ENCODE peak calls at places on chromosomes 5 and 9, in nine cellular contexts. C is GM06990, W is SK-N-SH, J is kidney epithelial cell, S is mesothelial cell of epicardium, R is right atrium auricular region, E is bronchial epithelial cell, A is psoas muscle, F is hepatocyte. I is an unnamed sample.
A peak's percentile ranks its signal among the peaks of the same experiment; 100 is the strongest.

GRCh38 chr5:109038209-109038840 is 290.6 kb downstream of the FER start:
- DNase-seq in S (no peak), A (no peak), F (no peak), R (no peak), J (no peak), E (peak; percentile 75), C (no peak), W (no peak), I (peak; percentile 46)

GRCh38 chr5:163565931-163566608 is 60.7 kb downstream of the MAT2B start:
- DNase-seq in S (peak; percentile 40), A (no peak), E (peak; percentile 20), C (peak; percentile 11), F (peak; percentile 40), J (no peak), R (no peak), W (no peak), I (peak; percentile 30)

GRCh38 chr5:128778474-128778873 is 186.8 kb upstream of the SLC27A6 start:
- DNase-seq in C (no peak), A (no peak), W (no peak), S (no peak), J (no peak), R (no peak), E (no peak), F (no peak), I (no peak)

GRCh38 chr5:134143431-134143830 is 28.9 kb downstream of the TCF7 start:
- DNase-seq in E (no peak), S (peak; percentile 26), J (no peak), A (no peak), W (no peak), C (no peak), R (peak; percentile 43), F (peak; percentile 2), I (no peak)

GRCh38 chr5:79774171-79774854 is 84.7 kb downstream of the CMYA5 start:
- DNase-seq in E (peak; percentile 18), W (peak; percentile 38), R (no peak), J (no peak), C (no peak), A (no peak), S (no peak), F (peak; percentile 59), I (peak; percentile 48)

GRCh38 chr5:10863763-10864383 is 102.8 kb upstream of the DAP start:
- DNase-seq in C (peak; percentile 10), J (no peak), R (no peak), F (peak; percentile 48), A (no peak), S (peak; percentile 66), W (peak; percentile 76), E (peak; percentile 28), I (peak; percentile 68)

GRCh38 chr5:10452768-10453331 is 11.2 kb downstream of the ROPN1L start:
- DNase-seq in R (no peak), W (peak; percentile 78), A (no peak), E (peak; percentile 82), J (peak; percentile 58), F (peak; percentile 77), S (no peak), C (peak; percentile 41), I (peak; percentile 77)

GRCh38 chr5:73417307-73418035 is 31.1 kb downstream of the FOXD1 start:
- DNase-seq in W (no peak), E (no peak), S (no peak), J (no peak), R (no peak), A (peak; percentile 28), F (no peak), C (no peak), I (no peak)

GRCh38 chr9:5421163-5421562 is 16.6 kb downstream of the PLGRKT start:
- DNase-seq in W (no peak), S (no peak), J (no peak), E (no peak), R (no peak), C (no peak), F (no peak), A (no peak), I (no peak)

GRCh38 chr9:113349434-113350337 is at the start of gene BSPRY:
- DNase-seq in F (peak; percentile 77), R (no peak), A (no peak), S (peak; percentile 51), C (peak; percentile 56), E (no peak), W (peak; percentile 84), J (no peak), I (no peak)

GRCh38 chr5:73126957-73127356 is 6.6 kb downstream of the TMEM171 start:
- DNase-seq in J (no peak), E (no peak), A (no peak), S (no peak), W (no peak), R (no peak), C (no peak), F (no peak), I (no peak)

GRCh38 chr9:38389313-38389712 is 3.2 kb upstream of the ALDH1B1 start:
- DNase-seq in R (no peak), S (no peak), E (no peak), A (no peak), F (no peak), J (no peak), W (no peak), C (no peak), I (no peak)

GRCh38 chr9:136220017-136220729 is 15.2 kb upstream of the LHX3 start:
- DNase-seq in J (no peak), R (no peak), E (peak; percentile 61), C (no peak), F (no peak), W (no peak), S (no peak), A (no peak), I (peak; percentile 83)

GRCh38 chr9:109652971-109653370 is 127.0 kb upstream of the PALM2AKAP2 start:
- DNase-seq in F (peak; percentile 56), W (peak; percentile 10), E (peak; percentile 76), R (no peak), C (no peak), J (no peak), A (no peak), S (no peak), I (peak; percentile 63)

GRCh38 chr9:5586391-5586802 is 42.5 kb upstream of the RIC1 start:
- DNase-seq in S (no peak), A (no peak), C (peak; percentile 57), R (no peak), J (no peak), F (no peak), W (no peak), E (peak; percentile 20), I (no peak)

GRCh38 chr5:124860271-124860670 is 113.8 kb upstream of the ZNF608 start:
- DNase-seq in F (no peak), R (no peak), W (peak; percentile 8), C (no peak), E (peak; percentile 29), A (no peak), J (no peak), S (no peak), I (no peak)

GRCh38 chr5:56195016-56195415 is 38.1 kb downstream of the ANKRD55 start:
- DNase-seq in C (no peak), S (no peak), A (no peak), J (no peak), E (no peak), F (no peak), W (no peak), R (no peak), I (no peak)

GRCh38 chr5:109953821-109954220 is 264.1 kb downstream of the MAN2A1 start:
- DNase-seq in J (no peak), R (no peak), A (no peak), F (no peak), E (no peak), W (no peak), S (no peak), C (no peak), I (no peak)

GRCh38 chr5:39424751-39425524 is at the start of gene DAB2:
- DNase-seq in W (peak; percentile 37), A (peak; percentile 90), C (peak; percentile 10), J (peak; percentile 84), R (peak; percentile 91), E (peak; percentile 52), F (peak; percentile 90), S (peak; percentile 82), I (peak; percentile 62)
- TF ChIP-seq CTCF in W (peak; percentile 75), A (peak; percentile 42), C (peak; percentile 22), J (peak; percentile 82), R (peak; percentile 67), E (peak; percentile 47), F (peak; percentile 69), S (no peak), I (peak; percentile 23)

GRCh38 chr5:36398137-36398536 is 96.4 kb upstream of the RANBP3L start:
- DNase-seq in S (no peak), F (peak; percentile 45), A (no peak), C (no peak), J (no peak), W (peak; percentile 12), E (peak; percentile 52), R (no peak), I (peak; percentile 47)
- TF ChIP-seq CTCF in S (no peak), F (peak; percentile 67), A (peak; percentile 25), C (peak; percentile 20), J (peak; percentile 22), W (peak; percentile 50), E (peak; percentile 40), R (peak; percentile 53), I (peak; percentile 47)

GRCh38 chr5:173554989-173555705 is 61.3 kb downstream of the BOD1 start:
- DNase-seq in E (no peak), A (no peak), S (no peak), W (peak; percentile 31), J (no peak), R (no peak), F (no peak), C (no peak), I (no peak)

GRCh38 chr5:173557123-173557903 is 59.1 kb downstream of the BOD1 start:
- DNase-seq in E (no peak), S (no peak), F (no peak), C (no peak), R (no peak), W (no peak), A (no peak), J (no peak), I (no peak)

GRCh38 chr5:173550641-173551040 is 65.8 kb downstream of the BOD1 start:
- DNase-seq in E (no peak), J (no peak), W (no peak), F (no peak), A (no peak), C (no peak), R (no peak), S (no peak), I (no peak)

GRCh38 chr5:173556142-173557028 is 60.1 kb downstream of the BOD1 start:
- DNase-seq in E (no peak), J (no peak), A (no peak), S (no peak), C (no peak), R (no peak), W (no peak), F (no peak), I (no peak)

GRCh38 chr5:173554038-173554955 is 62.2 kb downstream of the BOD1 start:
- DNase-seq in J (no peak), R (no peak), A (no peak), C (no peak), F (no peak), E (no peak), W (no peak), S (no peak), I (no peak)
- TF ChIP-seq CTCF in J (no peak), R (no peak), A (no peak), C (peak; percentile 28), F (no peak), E (no peak), W (no peak), S (no peak), I (no peak)

GRCh38 chr5:132718544-132719312 is 18.6 kb downstream of the KIF3A start:
- DNase-seq in S (no peak), J (no peak), E (no peak), W (no peak), R (no peak), C (no peak), A (no peak), F (no peak), I (no peak)

GRCh38 chr5:132714456-132715307 is 22.7 kb downstream of the KIF3A start:
- DNase-seq in A (no peak), J (no peak), R (no peak), C (peak; percentile 14), S (no peak), E (peak; percentile 20), F (no peak), W (no peak), I (no peak)
- TF ChIP-seq CTCF in A (peak; percentile 30), J (no peak), R (peak; percentile 61), C (peak; percentile 4), S (peak; percentile 61), E (no peak), F (peak; percentile 51), W (peak; percentile 69), I (peak; percentile 50)